ENCODE peak calls at places on chromosomes 16 and 17, in ten cellular contexts. U, E, Q, K, Z, G, T, N, A and H are unnamed samples.

GRCh38 chr17:21191698-21192097 is 22.3 kb downstream of the TMEM11 start:
- DNase-seq in T (no peak), E (no peak), N (no peak), U (no peak), A (no peak), Q (no peak), G (no peak), K (no peak), Z (no peak), H (no peak)

GRCh38 chr17:52678211-52678610 is 519.7 kb upstream of the CA10 start:
- DNase-seq in Q (no peak), N (no peak), Z (no peak), T (no peak), E (no peak), U (no peak), A (no peak), K (no peak), G (no peak), H (no peak)

GRCh38 chr16:29320274-29320999 is 86.1 kb downstream of the NPIPB11 start:
- DNase-seq in U (no peak), Z (no peak), Q (no peak), T (no peak), N (no peak), G (no peak), A (no peak), E (no peak), K (no peak), H (no peak)

GRCh38 chr16:59535298-59535697 is 801.2 kb upstream of the GOT2 start:
- DNase-seq in Z (no peak), E (no peak), N (no peak), Q (no peak), K (no peak), U (no peak), T (no peak), G (no peak), A (no peak), H (no peak)

GRCh38 chr16:81140930-81141780 is 45.0 kb upstream of the GCSH start:
- DNase-seq in K (no peak), G (no peak), Z (no peak), E (peak), A (no peak), N (no peak), T (no peak), U (no peak), Q (no peak), H (no peak)

GRCh38 chr17:27628376-27628775 is 2.6 kb upstream of the LGALS9 start:
- DNase-seq in T (no peak), Z (no peak), U (no peak), Q (no peak), K (no peak), E (no peak), A (no peak), N (no peak), G (no peak), H (no peak)

GRCh38 chr16:26178298-26178697 is 486.5 kb downstream of the HS3ST4 start:
- DNase-seq in K (no peak), U (no peak), Z (no peak), E (no peak), A (no peak), G (no peak), Q (no peak), T (no peak), N (no peak), H (no peak)

GRCh38 chr16:49399594-49400364 is 26.2 kb downstream of the C16orf78 start:
- DNase-seq in Z (no peak), U (no peak), G (no peak), T (no peak), K (peak), Q (no peak), A (no peak), E (no peak), N (no peak), H (peak)

GRCh38 chr17:44865231-44865660 is 17.6 kb downstream of the HIGD1B start:
- DNase-seq in U (peak), Q (peak), E (peak), T (peak), G (peak), K (peak), N (peak), Z (peak), A (peak), H (peak)

GRCh38 chr17:59972778-59973177 is 8.2 kb upstream of the RNFT1 start:
- DNase-seq in G (no peak), Q (no peak), T (no peak), A (no peak), N (no peak), K (no peak), Z (no peak), U (no peak), E (no peak), H (no peak)

GRCh38 chr16:67801889-67802288 is 4.5 kb downstream of the RANBP10 start:
- DNase-seq in U (no peak), Q (no peak), K (no peak), T (no peak), N (no peak), A (no peak), Z (no peak), E (no peak), G (no peak), H (no peak)

GRCh38 chr16:27389272-27389961 is 12.6 kb upstream of the IL21R start:
- DNase-seq in Z (peak), E (no peak), K (no peak), Q (no peak), G (no peak), U (no peak), N (no peak), T (no peak), A (no peak), H (peak)

GRCh38 chr16:15037003-15037402 is 18.9 kb downstream of the NTAN1 start:
- DNase-seq in N (no peak), Q (no peak), U (no peak), K (no peak), A (no peak), T (no peak), Z (no peak), E (no peak), G (no peak), H (no peak)

GRCh38 chr16:68236804-68237242 is 896 bp upstream of the ESRP2 start:
- DNase-seq in G (no peak), E (no peak), Q (no peak), U (no peak), K (peak), T (no peak), A (no peak), Z (no peak), N (no peak), H (peak)

GRCh38 chr16:8155275-8155674 is 435.0 kb downstream of the TMEM114 start:
- DNase-seq in E (no peak), T (no peak), Q (no peak), K (no peak), N (no peak), Z (no peak), A (no peak), U (no peak), G (no peak), H (no peak)

GRCh38 chr16:8510160-8510559 is 80.2 kb downstream of the TMEM114 start:
- DNase-seq in T (no peak), Z (no peak), U (no peak), E (no peak), K (no peak), Q (no peak), N (no peak), G (no peak), A (no peak), H (no peak)

GRCh38 chr16:17748005-17748719 is 277.4 kb upstream of the XYLT1 start:
- DNase-seq in T (no peak), Z (no peak), K (no peak), E (no peak), G (no peak), A (no peak), Q (no peak), U (no peak), N (no peak), H (no peak)

GRCh38 chr17:8075081-8075480 is 12.4 kb downstream of the ALOX12B start:
- DNase-seq in K (no peak), Q (no peak), G (no peak), U (no peak), E (no peak), Z (no peak), N (no peak), T (no peak), A (no peak), H (no peak)

GRCh38 chr17:55157165-55157564 is 107.6 kb upstream of the HLF start:
- DNase-seq in Q (no peak), Z (no peak), A (no peak), G (peak), N (no peak), E (no peak), U (no peak), K (no peak), T (no peak), H (no peak)

GRCh38 chr17:1111599-1112443 is 68.0 kb downstream of the ABR start:
- DNase-seq in N (peak), U (no peak), K (no peak), E (no peak), G (no peak), A (no peak), T (no peak), Z (peak), Q (no peak), H (no peak)